ENCODE peak calls at places on chromosomes 4 and X, in seven cellular contexts. One of them, this sample, is unnamed.

GRCh38 chr4:98661356-98662054 is 3.1 kb upstream of the TSPAN5 start:
- DNase-seq in lung microvascular endothelial cell: no peak
- DNase-seq in GM13976: no peak
- DNase-seq in AG04450: no peak
- DNase-seq in thoracic aorta: no peak
- DNase-seq in Right ventricle myocardium superior: no peak
- DNase-seq in stomach: no peak
- DNase-seq in this sample: no peak

GRCh38 chrX:57286507-57287251 is at the start of gene FAAH2:
- DNase-seq in lung microvascular endothelial cell: no peak
- DNase-seq in GM13976: peak
- DNase-seq in AG04450: no peak
- DNase-seq in thoracic aorta: no peak
- DNase-seq in Right ventricle myocardium superior: no peak
- DNase-seq in stomach: peak
- DNase-seq in this sample: peak

GRCh38 chr4:119861731-119862130 is 204.9 kb downstream of the MAD2L1 start:
- DNase-seq in lung microvascular endothelial cell: no peak
- DNase-seq in GM13976: no peak
- DNase-seq in AG04450: no peak
- DNase-seq in thoracic aorta: no peak
- DNase-seq in Right ventricle myocardium superior: no peak
- DNase-seq in stomach: no peak
- DNase-seq in this sample: no peak

GRCh38 chrX:66731398-66731797 is 92.5 kb upstream of the EDA2R start:
- DNase-seq in lung microvascular endothelial cell: peak
- DNase-seq in GM13976: peak
- DNase-seq in AG04450: peak
- DNase-seq in thoracic aorta: no peak
- DNase-seq in Right ventricle myocardium superior: no peak
- DNase-seq in stomach: no peak
- DNase-seq in this sample: peak

GRCh38 chrX:30971761-30972603 is 82.9 kb upstream of the TAB3 start:
- DNase-seq in lung microvascular endothelial cell: peak
- DNase-seq in GM13976: peak
- DNase-seq in AG04450: peak
- DNase-seq in thoracic aorta: no peak
- DNase-seq in Right ventricle myocardium superior: no peak
- DNase-seq in stomach: peak
- DNase-seq in this sample: peak

GRCh38 chrX:52933976-52934703 is 24.2 kb downstream of the FAM156A start:
- DNase-seq in lung microvascular endothelial cell: peak
- DNase-seq in GM13976: peak
- DNase-seq in AG04450: no peak
- DNase-seq in thoracic aorta: no peak
- DNase-seq in Right ventricle myocardium superior: no peak
- DNase-seq in stomach: no peak
- DNase-seq in this sample: peak

GRCh38 chr4:183765121-183765990 is 106.3 kb downstream of the TRAPPC11 start:
- DNase-seq in lung microvascular endothelial cell: peak
- DNase-seq in GM13976: no peak
- DNase-seq in AG04450: no peak
- DNase-seq in thoracic aorta: no peak
- DNase-seq in Right ventricle myocardium superior: peak
- DNase-seq in stomach: no peak
- DNase-seq in this sample: no peak

GRCh38 chr4:54568184-54568583 is 89.6 kb upstream of the KIT start:
- DNase-seq in lung microvascular endothelial cell: peak
- DNase-seq in GM13976: no peak
- DNase-seq in AG04450: peak
- DNase-seq in thoracic aorta: no peak
- DNase-seq in Right ventricle myocardium superior: no peak
- DNase-seq in stomach: no peak
- DNase-seq in this sample: no peak

GRCh38 chr4:1501754-1502500 is 95.7 kb upstream of the NKX1-1 start:
- DNase-seq in lung microvascular endothelial cell: no peak
- DNase-seq in GM13976: no peak
- DNase-seq in AG04450: no peak
- DNase-seq in thoracic aorta: no peak
- DNase-seq in Right ventricle myocardium superior: no peak
- DNase-seq in stomach: no peak
- DNase-seq in this sample: no peak

GRCh38 chr4:8211737-8212581 is 12.9 kb downstream of the SH3TC1 start:
- DNase-seq in lung microvascular endothelial cell: no peak
- DNase-seq in GM13976: no peak
- DNase-seq in AG04450: no peak
- DNase-seq in thoracic aorta: no peak
- DNase-seq in Right ventricle myocardium superior: no peak
- DNase-seq in stomach: no peak
- DNase-seq in this sample: no peak

GRCh38 chr4:81504685-81505598 is 33.2 kb upstream of the RASGEF1B start:
- DNase-seq in lung microvascular endothelial cell: no peak
- DNase-seq in GM13976: no peak
- DNase-seq in AG04450: no peak
- DNase-seq in thoracic aorta: no peak
- DNase-seq in Right ventricle myocardium superior: peak
- DNase-seq in stomach: peak
- DNase-seq in this sample: peak

GRCh38 chr4:132180020-132180427 is 969.1 kb upstream of the PCDH10 start:
- DNase-seq in lung microvascular endothelial cell: no peak
- DNase-seq in GM13976: no peak
- DNase-seq in AG04450: peak
- DNase-seq in thoracic aorta: no peak
- DNase-seq in Right ventricle myocardium superior: no peak
- DNase-seq in stomach: no peak
- DNase-seq in this sample: no peak

GRCh38 chr4:127623755-127624087 is 9.0 kb upstream of the INTU start:
- DNase-seq in lung microvascular endothelial cell: peak
- DNase-seq in GM13976: peak
- DNase-seq in AG04450: no peak
- DNase-seq in thoracic aorta: no peak
- DNase-seq in Right ventricle myocardium superior: no peak
- DNase-seq in stomach: no peak
- DNase-seq in this sample: peak

GRCh38 chr4:105596676-105597075 is 44.3 kb downstream of the ARHGEF38 start:
- DNase-seq in lung microvascular endothelial cell: peak
- DNase-seq in GM13976: no peak
- DNase-seq in AG04450: no peak
- DNase-seq in thoracic aorta: no peak
- DNase-seq in Right ventricle myocardium superior: no peak
- DNase-seq in stomach: no peak
- DNase-seq in this sample: no peak

GRCh38 chr4:72136429-72136828 is 104.6 kb downstream of the NPFFR2 start:
- DNase-seq in lung microvascular endothelial cell: no peak
- DNase-seq in GM13976: no peak
- DNase-seq in AG04450: no peak
- DNase-seq in thoracic aorta: no peak
- DNase-seq in Right ventricle myocardium superior: no peak
- DNase-seq in stomach: no peak
- DNase-seq in this sample: no peak

GRCh38 chr4:86894465-86894864 is 2.2 kb upstream of the C4orf36 start:
- DNase-seq in lung microvascular endothelial cell: peak
- DNase-seq in GM13976: no peak
- DNase-seq in AG04450: no peak
- DNase-seq in thoracic aorta: no peak
- DNase-seq in Right ventricle myocardium superior: no peak
- DNase-seq in stomach: no peak
- DNase-seq in this sample: no peak

GRCh38 chr4:72280252-72280651 is 248.5 kb downstream of the NPFFR2 start:
- DNase-seq in lung microvascular endothelial cell: no peak
- DNase-seq in GM13976: no peak
- DNase-seq in AG04450: no peak
- DNase-seq in thoracic aorta: no peak
- DNase-seq in Right ventricle myocardium superior: no peak
- DNase-seq in stomach: no peak
- DNase-seq in this sample: no peak

GRCh38 chrX:137031517-137032377 is 2.0 kb downstream of the GPR101 start:
- DNase-seq in lung microvascular endothelial cell: peak
- DNase-seq in GM13976: peak
- DNase-seq in AG04450: no peak
- DNase-seq in thoracic aorta: no peak
- DNase-seq in Right ventricle myocardium superior: no peak
- DNase-seq in stomach: no peak
- DNase-seq in this sample: peak

GRCh38 chr4:140176735-140177134 is 22.8 kb upstream of the MAML3 start:
- DNase-seq in lung microvascular endothelial cell: no peak
- DNase-seq in GM13976: no peak
- DNase-seq in AG04450: no peak
- DNase-seq in thoracic aorta: no peak
- DNase-seq in Right ventricle myocardium superior: no peak
- DNase-seq in stomach: no peak
- DNase-seq in this sample: no peak

GRCh38 chr4:186291256-186291890 is 25.4 kb downstream of the F11 start:
- DNase-seq in lung microvascular endothelial cell: no peak
- DNase-seq in GM13976: no peak
- DNase-seq in AG04450: no peak
- DNase-seq in thoracic aorta: no peak
- DNase-seq in Right ventricle myocardium superior: no peak
- DNase-seq in stomach: no peak
- DNase-seq in this sample: no peak

GRCh38 chr4:148007303-148007702 is 275.4 kb downstream of the ARHGAP10 start:
- DNase-seq in lung microvascular endothelial cell: peak
- DNase-seq in GM13976: no peak
- DNase-seq in AG04450: peak
- DNase-seq in thoracic aorta: no peak
- DNase-seq in Right ventricle myocardium superior: no peak
- DNase-seq in stomach: no peak
- DNase-seq in this sample: no peak

GRCh38 chrX:39162322-39162721 is 361.1 kb downstream of the MID1IP1 start:
- DNase-seq in lung microvascular endothelial cell: no peak
- DNase-seq in GM13976: peak
- DNase-seq in AG04450: no peak
- DNase-seq in thoracic aorta: no peak
- DNase-seq in Right ventricle myocardium superior: peak
- DNase-seq in stomach: no peak
- DNase-seq in this sample: no peak

GRCh38 chr4:127732623-127733199 is 2.5 kb downstream of the SLC25A31 start:
- DNase-seq in lung microvascular endothelial cell: peak
- DNase-seq in GM13976: peak
- DNase-seq in AG04450: peak
- DNase-seq in thoracic aorta: no peak
- DNase-seq in Right ventricle myocardium superior: no peak
- DNase-seq in stomach: no peak
- DNase-seq in this sample: peak

GRCh38 chr4:147678796-147679549 is 5.0 kb downstream of the PRMT9 start:
- DNase-seq in lung microvascular endothelial cell: no peak
- DNase-seq in GM13976: no peak
- DNase-seq in AG04450: no peak
- DNase-seq in thoracic aorta: no peak
- DNase-seq in Right ventricle myocardium superior: no peak
- DNase-seq in stomach: no peak
- DNase-seq in this sample: no peak

GRCh38 chr4:8040607-8041006 is 100.9 kb upstream of the AFAP1 start:
- DNase-seq in lung microvascular endothelial cell: no peak
- DNase-seq in GM13976: no peak
- DNase-seq in AG04450: no peak
- DNase-seq in thoracic aorta: no peak
- DNase-seq in Right ventricle myocardium superior: no peak
- DNase-seq in stomach: no peak
- DNase-seq in this sample: no peak

GRCh38 chrX:37652589-37653271 is 32.9 kb upstream of the XK start:
- DNase-seq in lung microvascular endothelial cell: no peak
- DNase-seq in GM13976: no peak
- DNase-seq in AG04450: no peak
- DNase-seq in thoracic aorta: no peak
- DNase-seq in Right ventricle myocardium superior: no peak
- DNase-seq in stomach: no peak
- DNase-seq in this sample: no peak